ENCODE peak calls at places on chromosome 21, in seven cellular contexts. One of them, this sample, is unnamed.

GRCh38 chr21:37874481-37874880 is 41.8 kb downstream of the KCNJ6 start:
- DNase-seq in heart left ventricle: no peak
- DNase-seq in CD4-positive, alpha-beta T cell: no peak
- DNase-seq in CD8-positive, alpha-beta T cell: no peak
- DNase-seq in Peyer's patch: no peak
- DNase-seq in H9: no peak
- DNase-seq in adrenal gland: no peak
- DNase-seq in this sample: no peak

GRCh38 chr21:37956772-37957171 is 40.5 kb upstream of the KCNJ6 start:
- DNase-seq in heart left ventricle: no peak
- DNase-seq in CD4-positive, alpha-beta T cell: no peak
- DNase-seq in CD8-positive, alpha-beta T cell: no peak
- DNase-seq in Peyer's patch: no peak
- DNase-seq in H9: no peak
- DNase-seq in adrenal gland: no peak
- DNase-seq in this sample: no peak

GRCh38 chr21:33771976-33772375 is 129.7 kb downstream of the ITSN1 start:
- DNase-seq in heart left ventricle: no peak
- DNase-seq in CD4-positive, alpha-beta T cell: no peak
- DNase-seq in CD8-positive, alpha-beta T cell: no peak
- DNase-seq in Peyer's patch: no peak
- DNase-seq in H9: no peak
- DNase-seq in adrenal gland: no peak
- DNase-seq in this sample: no peak

GRCh38 chr21:36727886-36728285 is 29.0 kb downstream of the SIM2 start:
- DNase-seq in heart left ventricle: peak
- DNase-seq in CD4-positive, alpha-beta T cell: peak
- DNase-seq in CD8-positive, alpha-beta T cell: no peak
- DNase-seq in Peyer's patch: peak
- DNase-seq in H9: peak
- DNase-seq in adrenal gland: no peak
- DNase-seq in this sample: no peak

GRCh38 chr21:15057290-15057689 is 7.5 kb downstream of the NRIP1 start:
- DNase-seq in heart left ventricle: no peak
- DNase-seq in CD4-positive, alpha-beta T cell: no peak
- DNase-seq in CD8-positive, alpha-beta T cell: no peak
- DNase-seq in Peyer's patch: no peak
- DNase-seq in H9: peak
- DNase-seq in adrenal gland: no peak
- DNase-seq in this sample: no peak

GRCh38 chr21:36964398-36964797 is 2.1 kb downstream of the HLCS start:
- DNase-seq in heart left ventricle: no peak
- DNase-seq in CD4-positive, alpha-beta T cell: no peak
- DNase-seq in CD8-positive, alpha-beta T cell: no peak
- DNase-seq in Peyer's patch: no peak
- DNase-seq in H9: no peak
- DNase-seq in adrenal gland: no peak
- DNase-seq in this sample: no peak

GRCh38 chr21:46110499-46111192 is 12.7 kb downstream of the COL6A2 start:
- DNase-seq in heart left ventricle: peak
- DNase-seq in CD4-positive, alpha-beta T cell: no peak
- DNase-seq in CD8-positive, alpha-beta T cell: no peak
- DNase-seq in Peyer's patch: peak
- DNase-seq in H9: peak
- DNase-seq in adrenal gland: no peak
- DNase-seq in this sample: peak

GRCh38 chr21:40936771-40937261 is 89.9 kb upstream of the DSCAM start:
- DNase-seq in heart left ventricle: no peak
- DNase-seq in CD4-positive, alpha-beta T cell: no peak
- DNase-seq in CD8-positive, alpha-beta T cell: no peak
- DNase-seq in Peyer's patch: no peak
- DNase-seq in H9: no peak
- DNase-seq in adrenal gland: no peak
- DNase-seq in this sample: no peak

GRCh38 chr21:36097427-36098230 is 27.8 kb downstream of the CBR1 start:
- DNase-seq in heart left ventricle: no peak
- DNase-seq in CD4-positive, alpha-beta T cell: no peak
- DNase-seq in CD8-positive, alpha-beta T cell: no peak
- DNase-seq in Peyer's patch: no peak
- DNase-seq in H9: no peak
- DNase-seq in adrenal gland: no peak
- DNase-seq in this sample: no peak

GRCh38 chr21:46157396-46157986 is 2.1 kb upstream of the FTCD start:
- DNase-seq in heart left ventricle: peak
- DNase-seq in CD4-positive, alpha-beta T cell: peak
- DNase-seq in CD8-positive, alpha-beta T cell: no peak
- DNase-seq in Peyer's patch: peak
- DNase-seq in H9: peak
- DNase-seq in adrenal gland: no peak
- DNase-seq in this sample: no peak

GRCh38 chr21:45876381-45877159 is 105.0 kb upstream of the COL6A1 start:
- DNase-seq in heart left ventricle: no peak
- DNase-seq in CD4-positive, alpha-beta T cell: no peak
- DNase-seq in CD8-positive, alpha-beta T cell: no peak
- DNase-seq in Peyer's patch: no peak
- DNase-seq in H9: no peak
- DNase-seq in adrenal gland: no peak
- DNase-seq in this sample: peak

GRCh38 chr21:16624468-16625102 is 888.3 kb upstream of the CXADR start:
- DNase-seq in heart left ventricle: no peak
- DNase-seq in CD4-positive, alpha-beta T cell: no peak
- DNase-seq in CD8-positive, alpha-beta T cell: no peak
- DNase-seq in Peyer's patch: no peak
- DNase-seq in H9: no peak
- DNase-seq in adrenal gland: no peak
- DNase-seq in this sample: no peak

GRCh38 chr21:16534408-16535099 is 804.8 kb downstream of the USP25 start:
- DNase-seq in heart left ventricle: peak
- DNase-seq in CD4-positive, alpha-beta T cell: no peak
- DNase-seq in CD8-positive, alpha-beta T cell: no peak
- DNase-seq in Peyer's patch: peak
- DNase-seq in H9: no peak
- DNase-seq in adrenal gland: peak
- DNase-seq in this sample: no peak

GRCh38 chr21:22728091-22728490 is 1729.9 kb downstream of the NCAM2 start:
- DNase-seq in heart left ventricle: no peak
- DNase-seq in CD4-positive, alpha-beta T cell: no peak
- DNase-seq in CD8-positive, alpha-beta T cell: no peak
- DNase-seq in Peyer's patch: no peak
- DNase-seq in H9: no peak
- DNase-seq in adrenal gland: no peak
- DNase-seq in this sample: no peak

GRCh38 chr21:15848632-15849031 is 118.8 kb downstream of the USP25 start:
- DNase-seq in heart left ventricle: no peak
- DNase-seq in CD4-positive, alpha-beta T cell: no peak
- DNase-seq in CD8-positive, alpha-beta T cell: no peak
- DNase-seq in Peyer's patch: no peak
- DNase-seq in H9: no peak
- DNase-seq in adrenal gland: no peak
- DNase-seq in this sample: no peak

GRCh38 chr21:45997205-45997494 is 15.6 kb downstream of the COL6A1 start:
- DNase-seq in heart left ventricle: peak
- DNase-seq in CD4-positive, alpha-beta T cell: peak
- DNase-seq in CD8-positive, alpha-beta T cell: no peak
- DNase-seq in Peyer's patch: no peak
- DNase-seq in H9: no peak
- DNase-seq in adrenal gland: no peak
- DNase-seq in this sample: peak

GRCh38 chr21:35222541-35222941 is 173.4 kb upstream of the RUNX1 start:
- DNase-seq in heart left ventricle: no peak
- DNase-seq in CD4-positive, alpha-beta T cell: no peak
- DNase-seq in CD8-positive, alpha-beta T cell: no peak
- DNase-seq in Peyer's patch: no peak
- DNase-seq in H9: no peak
- DNase-seq in adrenal gland: peak
- DNase-seq in this sample: no peak

GRCh38 chr21:35583566-35584216 is 476.6 kb downstream of the SETD4 start:
- DNase-seq in heart left ventricle: no peak
- DNase-seq in CD4-positive, alpha-beta T cell: no peak
- DNase-seq in CD8-positive, alpha-beta T cell: no peak
- DNase-seq in Peyer's patch: no peak
- DNase-seq in H9: no peak
- DNase-seq in adrenal gland: no peak
- DNase-seq in this sample: no peak

GRCh38 chr21:29829514-29830255 is 110.1 kb downstream of the GRIK1 start:
- DNase-seq in heart left ventricle: no peak
- DNase-seq in CD4-positive, alpha-beta T cell: no peak
- DNase-seq in CD8-positive, alpha-beta T cell: no peak
- DNase-seq in Peyer's patch: no peak
- DNase-seq in H9: no peak
- DNase-seq in adrenal gland: no peak
- DNase-seq in this sample: no peak

GRCh38 chr21:26797878-26798456 is 47.2 kb downstream of the ADAMTS1 start:
- DNase-seq in heart left ventricle: no peak
- DNase-seq in CD4-positive, alpha-beta T cell: no peak
- DNase-seq in CD8-positive, alpha-beta T cell: no peak
- DNase-seq in Peyer's patch: no peak
- DNase-seq in H9: no peak
- DNase-seq in adrenal gland: no peak
- DNase-seq in this sample: no peak

GRCh38 chr21:26795866-26796329 is 49.3 kb downstream of the ADAMTS1 start:
- DNase-seq in heart left ventricle: peak
- DNase-seq in CD4-positive, alpha-beta T cell: no peak
- DNase-seq in CD8-positive, alpha-beta T cell: no peak
- DNase-seq in Peyer's patch: peak
- DNase-seq in H9: no peak
- DNase-seq in adrenal gland: peak
- DNase-seq in this sample: no peak

GRCh38 chr21:26795398-26795790 is 49.8 kb downstream of the ADAMTS1 start:
- DNase-seq in heart left ventricle: no peak
- DNase-seq in CD4-positive, alpha-beta T cell: no peak
- DNase-seq in CD8-positive, alpha-beta T cell: no peak
- DNase-seq in Peyer's patch: no peak
- DNase-seq in H9: no peak
- DNase-seq in adrenal gland: no peak
- DNase-seq in this sample: no peak

GRCh38 chr21:26798856-26799751 is 46.1 kb downstream of the ADAMTS1 start:
- DNase-seq in heart left ventricle: no peak
- DNase-seq in CD4-positive, alpha-beta T cell: no peak
- DNase-seq in CD8-positive, alpha-beta T cell: no peak
- DNase-seq in Peyer's patch: no peak
- DNase-seq in H9: no peak
- DNase-seq in adrenal gland: no peak
- DNase-seq in this sample: no peak

DNA sequence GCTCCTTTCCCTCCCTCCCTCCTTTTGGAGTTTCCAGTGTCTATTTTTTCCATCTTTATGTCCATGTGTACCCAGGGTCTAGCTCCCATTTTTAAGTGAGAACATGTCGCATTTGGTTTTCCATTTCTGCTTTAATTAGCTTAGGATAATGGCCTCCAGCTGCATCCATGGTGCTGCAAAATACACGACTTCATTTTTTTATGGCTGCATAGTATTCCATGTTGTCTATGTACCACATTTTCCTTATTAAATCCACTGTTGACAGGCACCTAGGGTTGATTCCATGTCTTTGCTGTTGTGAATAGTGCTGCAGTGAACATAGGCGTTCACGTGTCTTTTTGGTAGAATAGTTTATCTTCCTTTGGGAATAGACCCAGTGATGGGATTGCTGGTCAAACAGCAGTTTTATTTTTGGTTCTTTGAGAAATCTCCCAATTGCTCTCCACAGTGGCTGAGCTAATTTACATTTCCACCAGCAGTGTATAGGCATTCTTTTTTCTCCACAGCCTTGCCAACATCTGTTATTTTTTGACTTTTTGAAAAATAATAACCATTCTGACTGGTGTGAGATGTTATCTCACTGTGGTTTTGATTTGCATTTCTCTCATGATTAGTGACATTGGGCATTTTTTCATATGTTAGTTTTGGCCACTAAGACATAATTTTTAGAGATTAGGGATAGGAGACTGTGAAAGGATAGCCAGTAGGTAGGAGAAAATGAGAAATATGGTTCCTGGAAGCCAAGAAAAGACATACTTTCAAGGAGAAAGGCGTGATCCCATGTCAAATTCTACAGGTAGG is 50.4 kb downstream of the ADAMTS1 start:
- DNase-seq in heart left ventricle: no peak
- DNase-seq in CD4-positive, alpha-beta T cell: no peak
- DNase-seq in CD8-positive, alpha-beta T cell: no peak
- DNase-seq in Peyer's patch: no peak
- DNase-seq in H9: no peak
- DNase-seq in adrenal gland: no peak
- DNase-seq in this sample: no peak
- H3K27ac ChIP-seq in heart left ventricle: peak
- H3K27ac ChIP-seq in CD4-positive, alpha-beta T cell: no peak
- H3K27ac ChIP-seq in CD8-positive, alpha-beta T cell: no peak
- H3K27ac ChIP-seq in Peyer's patch: no peak
- H3K27ac ChIP-seq in H9: no peak
- H3K27ac ChIP-seq in adrenal gland: no peak
- H3K27ac ChIP-seq in this sample: no peak

DNA sequence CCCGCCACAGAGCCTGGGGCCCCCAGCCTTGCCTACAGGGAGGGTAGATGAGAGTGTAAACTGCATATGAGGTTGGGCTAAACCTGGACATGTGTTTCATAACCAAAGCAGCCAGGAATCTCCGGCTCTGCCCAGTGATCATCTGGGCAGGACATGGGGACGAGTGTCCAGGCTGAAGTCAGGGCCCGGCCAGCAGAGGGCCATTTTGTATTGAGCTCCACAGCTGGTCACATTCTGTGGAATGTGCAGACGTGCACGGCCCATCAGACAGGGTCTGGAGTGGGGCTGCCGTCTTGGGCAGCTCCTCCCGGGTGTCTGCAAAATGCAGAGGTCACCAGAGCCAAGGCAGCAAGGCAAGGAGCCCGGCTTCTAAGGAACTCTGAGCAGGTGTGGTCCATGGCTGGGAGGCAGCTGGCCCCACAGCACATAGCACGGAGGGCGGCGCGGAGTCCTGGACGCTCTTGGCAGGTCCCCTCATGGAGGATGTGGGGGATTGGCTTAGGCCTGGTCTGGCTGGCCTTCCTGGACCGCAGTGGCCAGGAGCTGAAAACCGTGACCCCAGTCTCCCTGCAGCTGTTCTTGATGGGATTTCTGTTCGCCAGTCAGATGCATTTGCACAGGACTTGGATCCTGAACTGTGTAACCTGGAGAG is 6.3 kb downstream of the LRRC3 start:
- DNase-seq in heart left ventricle: no peak
- DNase-seq in CD4-positive, alpha-beta T cell: peak
- DNase-seq in CD8-positive, alpha-beta T cell: no peak
- DNase-seq in Peyer's patch: peak
- DNase-seq in H9: peak
- DNase-seq in adrenal gland: no peak
- DNase-seq in this sample: no peak
- TF ChIP-seq CTCF in heart left ventricle: peak
- TF ChIP-seq CTCF in CD4-positive, alpha-beta T cell: no peak
- TF ChIP-seq CTCF in CD8-positive, alpha-beta T cell: no peak
- TF ChIP-seq CTCF in Peyer's patch: no peak
- TF ChIP-seq CTCF in H9: no peak
- TF ChIP-seq CTCF in adrenal gland: peak
- TF ChIP-seq CTCF in this sample: no peak

GRCh38 chr21:44741921-44742320 is 30.5 kb upstream of the TSPEAR start:
- DNase-seq in heart left ventricle: no peak
- DNase-seq in CD4-positive, alpha-beta T cell: no peak
- DNase-seq in CD8-positive, alpha-beta T cell: no peak
- DNase-seq in Peyer's patch: peak
- DNase-seq in H9: peak
- DNase-seq in adrenal gland: no peak
- DNase-seq in this sample: no peak
- H3K27ac ChIP-seq in heart left ventricle: no peak
- H3K27ac ChIP-seq in CD4-positive, alpha-beta T cell: no peak
- H3K27ac ChIP-seq in CD8-positive, alpha-beta T cell: no peak
- H3K27ac ChIP-seq in Peyer's patch: no peak
- H3K27ac ChIP-seq in H9: no peak
- H3K27ac ChIP-seq in adrenal gland: no peak
- H3K27ac ChIP-seq in this sample: no peak

GRCh38 chr21:25421327-25422028 is 185.8 kb downstream of the MRPL39 start:
- DNase-seq in heart left ventricle: no peak
- DNase-seq in CD4-positive, alpha-beta T cell: peak
- DNase-seq in CD8-positive, alpha-beta T cell: peak
- DNase-seq in Peyer's patch: peak
- DNase-seq in H9: peak
- DNase-seq in adrenal gland: peak
- DNase-seq in this sample: no peak
- TF ChIP-seq CTCF in heart left ventricle: peak
- TF ChIP-seq CTCF in CD4-positive, alpha-beta T cell: peak
- TF ChIP-seq CTCF in CD8-positive, alpha-beta T cell: peak
- TF ChIP-seq CTCF in Peyer's patch: peak
- TF ChIP-seq CTCF in H9: peak
- TF ChIP-seq CTCF in adrenal gland: no peak
- TF ChIP-seq CTCF in this sample: peak

This sample was measured in lower lobe of right lung.